ENCODE peak calls at places on chromosomes 4 and X, in four cellular contexts. X is body of pancreas; U is activated CD8-positive, alpha-beta T cell treated with anti-CD3 and anti-CD28 coated beads for 36 hours; A is midbrain. T is an unnamed sample.

GRCh38 chrX:21798677-21799219 is 40.7 kb upstream of the MBTPS2 start:
- DNase-seq in A (no peak), U (no peak), X (peak; percentile 64), T (no peak)

GRCh38 chrX:52988985-52989917 is 30.9 kb upstream of the FAM156A start:
- DNase-seq in X (no peak), A (no peak), U (peak; percentile 18), T (no peak)

GRCh38 chr4:147633113-147633512 is 15.9 kb downstream of the TMEM184C start:
- DNase-seq in U (no peak), A (no peak), X (no peak), T (no peak)

GRCh38 chr4:123889376-123889945 is 492.9 kb downstream of the SPRY1 start:
- DNase-seq in U (no peak), X (no peak), A (no peak), T (no peak)

GRCh38 chrX:18810416-18810815 is 103.0 kb downstream of the PPEF1 start:
- DNase-seq in U (no peak), X (no peak), A (no peak), T (no peak)

GRCh38 chr4:149993030-149993429 is 85.2 kb upstream of the DCLK2 start:
- DNase-seq in X (no peak), U (peak; percentile 6), A (no peak), T (no peak)

GRCh38 chr4:119124314-119124713 is 11.3 kb upstream of the MYOZ2 start:
- DNase-seq in A (no peak), U (no peak), X (no peak), T (no peak)

GRCh38 chr4:11507920-11508319 is 79.2 kb upstream of the HS3ST1 start:
- DNase-seq in X (peak; percentile 25), U (no peak), A (no peak), T (no peak)

GRCh38 chrX:68511255-68511654 is 12.4 kb downstream of the YIPF6 start:
- DNase-seq in A (peak; percentile 40), X (peak; percentile 36), U (peak; percentile 28), T (no peak)

GRCh38 chrX:47690175-47690574 is 31.2 kb upstream of the UXT start:
- DNase-seq in A (no peak), U (no peak), X (no peak), T (no peak)

GRCh38 chr4:167031534-167032156 is 202.6 kb downstream of the SPOCK3 start:
- DNase-seq in A (no peak), X (no peak), U (no peak), T (no peak)

GRCh38 chrX:153926863-153927685 is 1.0 kb upstream of the ARHGAP4 start:
- DNase-seq in X (peak; percentile 52), U (peak; percentile 84), A (peak; percentile 25), T (peak; percentile 73)

GRCh38 chr4:180688480-180688879 is 1554.7 kb upstream of the TENM3 start:
- DNase-seq in U (no peak), X (no peak), A (no peak), T (no peak)

GRCh38 chr4:183011213-183011907 is 87.7 kb upstream of the WWC2 start:
- DNase-seq in A (no peak), X (no peak), U (no peak), T (no peak)

GRCh38 chr4:138448169-138448568 is 206.0 kb upstream of the SLC7A11 start:
- DNase-seq in U (no peak), X (no peak), A (no peak), T (no peak)

GRCh38 chr4:82043809-82044137 is 330.0 kb downstream of the HNRNPD start:
- DNase-seq in A (no peak), U (no peak), X (no peak), T (no peak)